ENCODE peak calls at places on chromosome 9, in ten cellular contexts. L is stimulated activated CD8-positive, alpha-beta memory T cell treated with anti-CD3 and anti-CD28 coated beads, Interleukin-12 subunit alpha, Interleukin-12 subunit beta, amount 100 ng/mL, for 4 hours; J is SK-N-SH; T is activated CD4-positive, alpha-beta T cell treated with anti-CD3 and anti-CD28 coated beads for 4 hours; E is NCI-H69; W is HCT116; N is choroid plexus epithelial cell; V is NCI-H524 treated with DMSO at 0.1 percent for 48 hours; A is lower lobe of right lung; Y is A673. D is an unnamed sample.

GRCh38 chr9:121285835-121286687 is 18.1 kb downstream of the GSN start:
- DNase-seq in L (no peak), J (no peak), T (no peak), E (peak), W (peak), N (peak), V (no peak), A (peak), Y (peak), D (no peak)

GRCh38 chr9:114375386-114375785 is 12.4 kb downstream of the AKNA start:
- DNase-seq in L (no peak), J (no peak), T (no peak), E (no peak), W (no peak), N (no peak), V (no peak), A (no peak), Y (no peak), D (no peak)

GRCh38 chr9:34684145-34684544 is 6.9 kb downstream of the CCL19 start:
- DNase-seq in L (no peak), J (no peak), T (peak), E (no peak), W (no peak), N (no peak), V (no peak), A (no peak), Y (no peak), D (no peak)

GRCh38 chr9:124054671-124055212 is 43.2 kb downstream of the LHX2 start:
- DNase-seq in L (no peak), J (no peak), T (no peak), E (no peak), W (no peak), N (peak), V (no peak), A (no peak), Y (no peak), D (no peak)

GRCh38 chr9:32524558-32525461 is 1.2 kb downstream of the RIGI start:
- DNase-seq in L (no peak), J (no peak), T (peak), E (peak), W (no peak), N (peak), V (no peak), A (no peak), Y (peak), D (peak)

GRCh38 chr9:761155-761792 is 80.2 kb upstream of the DMRT1 start:
- DNase-seq in L (no peak), J (no peak), T (no peak), E (no peak), W (no peak), N (peak), V (no peak), A (no peak), Y (no peak), D (no peak)

GRCh38 chr9:27356446-27356845 is 59.5 kb upstream of the EQTN start:
- DNase-seq in L (no peak), J (no peak), T (no peak), E (no peak), W (no peak), N (no peak), V (no peak), A (no peak), Y (no peak), D (no peak)

GRCh38 chr9:76412638-76413037 is 18.4 kb upstream of the RFK start:
- DNase-seq in L (no peak), J (no peak), T (no peak), E (peak), W (no peak), N (no peak), V (no peak), A (no peak), Y (no peak), D (no peak)

GRCh38 chr9:13567833-13568232 is 288.3 kb upstream of the MPDZ start:
- DNase-seq in L (no peak), J (no peak), T (no peak), E (no peak), W (no peak), N (no peak), V (no peak), A (no peak), Y (no peak), D (no peak)

GRCh38 chr9:32672478-32672877 is 37.0 kb upstream of the TAF1L start:
- DNase-seq in L (no peak), J (no peak), T (no peak), E (no peak), W (no peak), N (peak), V (no peak), A (no peak), Y (no peak), D (no peak)

GRCh38 chr9:128438343-128439109 is 17.3 kb upstream of the ODF2 start:
- DNase-seq in L (peak), J (peak), T (peak), E (peak), W (no peak), N (peak), V (no peak), A (peak), Y (peak), D (peak)

GRCh38 chr9:22215492-22215891 is 206.4 kb upstream of the CDKN2B start:
- DNase-seq in L (no peak), J (no peak), T (no peak), E (no peak), W (no peak), N (no peak), V (peak), A (no peak), Y (no peak), D (no peak)

GRCh38 chr9:128416432-128417019 is 4.1 kb upstream of the CERCAM start:
- DNase-seq in L (no peak), J (no peak), T (no peak), E (no peak), W (no peak), N (no peak), V (no peak), A (no peak), Y (peak), D (no peak)